ENCODE peak calls at places on chromosomes 6 and 20, in six cellular contexts. E is midbrain; X is stimulated activated naive CD8-positive, alpha-beta T cell treated with anti-CD3 and anti-CD28 coated beads, Interleukin-15, Interleukin-2, amounts not matched to agents 100 U/mL and 50 U/mL, for 24 hours; Q is NCI-H1105 treated with DMSO at 0.1 percent for 48 hours; K is activated CD8-positive, alpha-beta memory T cell treated with anti-CD3 and anti-CD28 coated beads, Interleukin-2, amount 50 U/mL, for 4 hours; V is effector CD4-positive, alpha-beta T cell. O is an unnamed sample.

GRCh38 chr6:169341706-169342105 is 88.1 kb upstream of the THBS2 start:
- DNase-seq in E (no peak), X (no peak), Q (no peak), K (no peak), V (no peak), O (no peak)

GRCh38 chr6:85096976-85097375 is 332.6 kb upstream of the TBX18 start:
- DNase-seq in E (no peak), X (no peak), Q (no peak), K (no peak), V (no peak), O (no peak)

GRCh38 chr6:129959358-129959930 is 58.9 kb upstream of the L3MBTL3 start:
- DNase-seq in E (no peak), X (no peak), Q (no peak), K (no peak), V (no peak), O (no peak)

GRCh38 chr6:2931970-2932748 is 29.1 kb upstream of the SERPINB9 start:
- DNase-seq in E (peak; percentile 81), X (peak; percentile 87), Q (peak; percentile 81), K (peak; percentile 88), V (peak; percentile 80), O (peak; percentile 44)

GRCh38 chr20:63530788-63531160 is 6.4 kb downstream of the PTK6 start:
- DNase-seq in E (no peak), X (no peak), Q (no peak), K (no peak), V (no peak), O (no peak)

GRCh38 chr6:73585566-73586415 is 65.0 kb upstream of the EEF1A1 start:
- DNase-seq in E (peak; percentile 69), X (peak; percentile 33), Q (no peak), K (peak; percentile 31), V (peak; percentile 17), O (no peak)

GRCh38 chr6:158665332-158665731 is 15.5 kb downstream of the SYTL3 start:
- DNase-seq in E (no peak), X (no peak), Q (no peak), K (no peak), V (no peak), O (no peak)

GRCh38 chr6:111030008-111031006 is 48.5 kb downstream of the RPF2 start:
- DNase-seq in E (no peak), X (no peak), Q (no peak), K (no peak), V (no peak), O (no peak)

GRCh38 chr6:153301602-153302001 is 170.5 kb upstream of the RGS17 start:
- DNase-seq in E (no peak), X (no peak), Q (no peak), K (no peak), V (no peak), O (no peak)

O was measured in keratinocyte.